ENCODE peak calls at places on chromosomes 13 and 19, in nine cellular contexts. Z, N, U, J, K, T, G, L and Q are unnamed samples.

GRCh38 chr19:12872941-12873890 is 8.0 kb downstream of the DNASE2 start:
- DNase-seq in Z (peak; percentile 87), N (no peak), U (peak; percentile 44), J (no peak), K (peak; percentile 72), T (no peak), G (peak; percentile 89), L (peak; percentile 81), Q (no peak)

GRCh38 chr13:112252744-112253590 is 123.2 kb upstream of the SPACA7 start:
- DNase-seq in Z (no peak), N (no peak), U (no peak), J (no peak), K (no peak), T (no peak), G (no peak), L (no peak), Q (no peak)

GRCh38 chr13:23889598-23890224 is 511 bp upstream of the MIPEP start:
- DNase-seq in Z (no peak), N (no peak), U (no peak), J (no peak), K (no peak), T (no peak), G (no peak), L (no peak), Q (no peak)

GRCh38 chr13:111219950-111220349 is 100.5 kb upstream of the TEX29 start:
- DNase-seq in Z (no peak), N (no peak), U (no peak), J (no peak), K (no peak), T (no peak), G (no peak), L (peak; percentile 56), Q (no peak)

GRCh38 chr19:45705115-45705514 is 12.6 kb downstream of the QPCTL start:
- DNase-seq in Z (no peak), N (no peak), U (no peak), J (no peak), K (no peak), T (no peak), G (no peak), L (no peak), Q (no peak)

GRCh38 chr13:93080587-93080986 is 146.0 kb upstream of the GPC6 start:
- DNase-seq in Z (no peak), N (no peak), U (no peak), J (no peak), K (no peak), T (no peak), G (no peak), L (no peak), Q (no peak)

GRCh38 chr13:113540523-113540922 is 44.0 kb upstream of the TFDP1 start:
- DNase-seq in Z (no peak), N (no peak), U (no peak), J (peak; percentile 22), K (no peak), T (no peak), G (no peak), L (no peak), Q (no peak)

GRCh38 chr13:50543767-50544166 is 299.7 kb downstream of the DLEU7 start:
- DNase-seq in Z (no peak), N (no peak), U (no peak), J (no peak), K (no peak), T (no peak), G (no peak), L (no peak), Q (no peak)

GRCh38 chr19:37966211-37967072 is 59.4 kb downstream of the SIPA1L3 start:
- DNase-seq in Z (no peak), N (no peak), U (no peak), J (no peak), K (no peak), T (no peak), G (no peak), L (no peak), Q (peak; percentile 69)

DNA sequence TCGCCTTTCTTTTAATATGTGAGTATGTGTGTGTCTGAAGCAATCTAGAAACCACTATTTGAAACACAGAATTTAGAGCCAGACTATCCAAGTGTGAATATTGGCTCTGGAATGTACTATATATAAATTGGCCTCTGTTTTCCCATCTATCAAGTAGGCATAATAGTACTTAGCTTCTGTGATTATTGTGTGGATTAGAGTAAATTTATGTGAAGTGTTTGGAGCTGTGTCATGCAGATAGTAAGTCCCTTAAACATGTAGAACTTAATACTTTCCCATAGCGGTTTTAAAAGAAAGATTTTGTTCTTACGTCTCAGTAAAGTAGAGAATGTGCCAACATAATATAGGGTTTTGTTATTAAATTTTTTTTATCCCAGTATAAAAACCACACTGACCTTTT is 432.2 kb downstream of the RFC3 start:
- DNase-seq in Z (no peak), N (no peak), U (no peak), J (no peak), K (no peak), T (no peak), G (no peak), L (no peak), Q (no peak)
- TF ChIP-seq POLR2A in Z (no peak), N (no peak), U (no peak), J (no peak), K (no peak), T (no peak), G (no peak), L (no peak), Q (no peak)

DNA sequence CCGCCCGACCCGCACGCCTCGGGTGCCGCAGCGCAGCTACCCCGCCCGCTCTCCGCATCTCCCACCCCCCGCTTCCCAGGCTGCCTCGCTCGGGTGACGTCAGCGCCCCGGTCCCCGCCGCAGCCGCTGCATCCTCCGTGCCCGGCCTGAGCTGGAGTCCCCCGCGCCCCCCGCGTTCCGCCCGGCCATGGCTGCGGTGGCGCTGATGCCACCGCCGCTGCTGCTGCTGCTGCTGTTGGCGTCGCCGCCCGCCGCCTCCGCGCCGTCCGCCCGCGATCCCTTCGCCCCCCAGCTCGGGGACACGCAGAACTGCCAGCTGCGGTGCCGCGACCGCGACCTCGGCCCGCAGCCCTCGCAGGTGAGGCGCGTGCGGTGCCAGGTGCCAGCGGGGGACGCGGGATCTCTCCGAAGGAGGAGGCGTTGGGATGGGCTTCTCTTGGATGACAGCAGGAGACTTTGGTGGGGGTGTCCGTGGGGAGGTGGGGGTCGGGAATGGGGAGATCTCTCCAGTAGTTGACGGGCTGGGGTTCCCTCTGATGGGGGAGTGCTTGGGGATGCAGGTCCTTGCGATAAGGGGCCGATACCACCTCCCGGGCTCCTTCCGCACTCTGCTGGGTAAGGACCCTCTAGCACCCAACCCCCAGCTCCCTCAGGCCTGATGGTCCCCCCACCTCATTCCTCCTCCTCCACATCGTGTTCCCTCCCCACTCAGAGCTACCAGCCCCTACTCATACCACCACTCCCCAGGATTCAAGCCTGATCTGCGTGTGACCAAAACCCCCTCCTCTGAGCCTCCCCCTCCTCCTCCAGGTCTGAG is at the start of gene TMEM59L:
- DNase-seq in Z (no peak), N (no peak), U (no peak), J (no peak), K (no peak), T (no peak), G (no peak), L (no peak), Q (no peak)
- TF ChIP-seq POLR2A in Z (no peak), N (no peak), U (no peak), J (no peak), K (no peak), T (no peak), G (no peak), L (no peak), Q (no peak)

GRCh38 chr19:50204081-50204428 is 633 bp downstream of the MYH14 start:
- DNase-seq in Z (no peak), N (no peak), U (no peak), J (no peak), K (no peak), T (no peak), G (no peak), L (no peak), Q (no peak)

GRCh38 chr19:50202962-50203280 is 501 bp upstream of the MYH14 start:
- DNase-seq in Z (no peak), N (no peak), U (no peak), J (no peak), K (no peak), T (no peak), G (no peak), L (no peak), Q (no peak)

GRCh38 chr19:50202399-50202798 is 1.0 kb upstream of the MYH14 start:
- DNase-seq in Z (no peak), N (no peak), U (no peak), J (no peak), K (no peak), T (no peak), G (no peak), L (no peak), Q (no peak)

GRCh38 chr19:50204811-50205675 is 1.6 kb downstream of the MYH14 start:
- DNase-seq in Z (no peak), N (no peak), U (no peak), J (no peak), K (no peak), T (no peak), G (no peak), L (peak; percentile 91), Q (peak; percentile 78)

DNA sequence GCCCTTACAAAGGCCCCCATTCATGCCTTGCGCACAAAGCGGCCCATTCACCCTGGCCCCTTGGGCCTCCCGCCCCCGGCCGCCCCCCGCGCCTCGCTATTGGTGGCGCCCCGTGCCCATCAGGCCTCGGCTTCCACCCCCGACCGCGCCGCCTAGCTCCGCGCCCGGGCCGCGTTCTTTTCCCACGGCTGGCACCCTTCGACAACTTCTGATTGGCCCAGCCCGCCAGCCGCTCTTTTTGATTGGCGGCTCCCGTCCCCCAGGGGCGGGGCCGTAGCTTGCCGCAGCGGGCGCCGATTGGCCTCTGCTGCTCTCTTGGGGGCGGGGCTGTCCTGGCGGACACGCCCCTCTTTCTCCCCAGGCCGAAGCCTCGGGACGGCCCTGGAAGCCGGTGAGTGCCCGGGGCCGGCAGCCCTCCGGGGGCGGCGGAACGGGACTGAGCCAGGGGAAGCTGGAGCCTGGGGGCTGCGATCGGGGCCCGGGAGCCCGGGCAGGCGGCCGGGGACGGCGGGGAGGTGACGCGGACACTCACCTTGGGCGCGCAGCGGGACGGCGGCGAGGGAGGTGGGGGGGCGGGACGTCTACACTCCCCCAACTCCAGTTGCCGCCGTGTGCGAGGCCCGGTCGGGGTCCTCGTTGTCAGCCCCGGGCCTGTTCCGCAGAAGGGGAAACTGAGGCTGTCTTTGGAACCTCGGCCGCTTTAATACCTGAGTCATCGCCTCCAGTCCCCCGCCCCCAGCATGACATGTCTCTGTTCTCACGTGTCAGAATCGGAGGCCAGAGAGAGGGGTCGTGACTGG is at the start of gene MYH14:
- DNase-seq in Z (peak; percentile 72), N (peak; percentile 18), U (no peak), J (peak; percentile 81), K (peak; percentile 39), T (peak; percentile 57), G (peak; percentile 20), L (peak; percentile 91), Q (peak; percentile 92)
- TF ChIP-seq POLR2A in Z (no peak), N (no peak), U (peak; percentile 83), J (no peak), K (no peak), T (peak; percentile 56), G (no peak), L (peak; percentile 70), Q (peak; percentile 39)

DNA sequence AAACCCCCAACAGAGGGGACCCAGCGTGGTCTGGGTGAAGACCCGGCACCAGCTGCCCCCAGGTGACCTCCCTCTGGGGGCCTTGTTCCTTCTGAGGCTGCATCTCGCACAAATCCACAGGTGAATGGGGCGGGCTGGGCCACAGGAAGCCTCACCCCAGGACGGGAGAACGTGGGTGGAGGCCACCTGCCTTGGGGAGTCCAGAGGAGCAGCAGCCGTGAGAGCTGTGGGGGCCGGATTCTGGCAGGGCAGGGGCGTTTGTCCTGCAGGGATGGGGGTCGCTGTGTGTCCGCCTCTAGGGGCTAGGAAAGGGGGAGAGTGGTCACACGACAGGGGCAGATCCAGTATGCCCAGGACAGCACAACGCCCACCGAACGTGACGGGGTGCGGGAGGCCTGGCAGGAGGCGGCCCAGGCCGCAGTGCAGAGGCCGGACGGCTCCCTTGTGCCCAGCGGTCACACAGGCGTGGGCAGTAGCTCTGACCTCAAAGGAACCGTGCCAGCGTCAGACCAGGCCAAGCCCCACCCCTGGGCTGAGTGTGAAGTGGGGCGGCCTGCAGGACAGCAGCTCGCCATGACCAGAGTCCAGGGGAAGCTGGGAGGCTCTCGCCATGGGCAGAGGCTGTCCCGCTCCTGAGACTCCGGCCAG is 6.6 kb downstream of the POLR2E start:
- DNase-seq in Z (no peak), N (no peak), U (no peak), J (no peak), K (no peak), T (no peak), G (no peak), L (no peak), Q (no peak)
- TF ChIP-seq POLR2A in Z (no peak), N (no peak), U (no peak), J (no peak), K (no peak), T (peak; percentile 27), G (peak; percentile 13), L (peak; percentile 29), Q (no peak)